ENCODE peak calls at places on chromosomes 7 and 10, in nine cellular contexts. W is upper lobe of right lung; N is lower lobe of right lung; V is CD8-positive, alpha-beta memory T cell; D is adipocyte; Z is neuronal stem cell; U is left ventricle myocardium inferior; T is IMR-90; O is hepatocyte. C is an unnamed sample. For H3K9me3 and H3K4me1, the result is how much of the 10 kb centered on the place peaks cover.

GRCh38 chr10:49083256-49083655 is 32.1 kb downstream of the VSTM4 start:
- DNase-seq in W (no peak), N (no peak), V (no peak), D (no peak), Z (no peak), U (peak), T (no peak), O (no peak), C (no peak)

GRCh38 chr10:4246881-4247358 is 461.9 kb upstream of the KLF6 start:
- DNase-seq in W (no peak), N (no peak), V (no peak), D (peak), Z (no peak), U (no peak), T (peak), O (no peak), C (no peak)

GRCh38 chr10:31759124-31759798 is 169.4 kb downstream of the ARHGAP12 start:
- DNase-seq in W (peak), N (peak), V (peak), D (peak), Z (peak), U (no peak), T (no peak), O (peak), C (peak)

GRCh38 chr7:80243425-80243824 is 108.8 kb downstream of the GNAI1 start:
- DNase-seq in W (no peak), N (no peak), V (no peak), D (no peak), Z (no peak), U (no peak), T (no peak), O (no peak), C (no peak)

GRCh38 chr10:120580651-120581259 is 123.7 kb downstream of the PLPP4 start:
- DNase-seq in W (no peak), N (no peak), V (no peak), D (no peak), Z (no peak), U (no peak), T (no peak), O (peak), C (no peak)

GRCh38 chr10:78968300-78968943 is 100.3 kb upstream of the ZMIZ1 start:
- DNase-seq in W (no peak), N (no peak), V (no peak), D (no peak), Z (no peak), U (no peak), T (no peak), O (no peak), C (no peak)

GRCh38 chr10:100009283-100009792 is 409 bp downstream of the DNMBP start:
- DNase-seq in W (peak), N (peak), V (no peak), D (peak), Z (no peak), U (no peak), T (no peak), O (peak), C (peak)

GRCh38 chr10:78844956-78845355 is 223.8 kb upstream of the ZMIZ1 start:
- DNase-seq in W (no peak), N (no peak), V (no peak), D (no peak), Z (no peak), U (no peak), T (no peak), O (no peak), C (no peak)

GRCh38 chr10:124911124-124912051 is 30.5 kb upstream of the ZRANB1 start:
- DNase-seq in W (no peak), N (no peak), V (no peak), D (peak), Z (no peak), U (no peak), T (peak), O (no peak), C (no peak)

GRCh38 chr10:108392286-108392685 is 1227.8 kb upstream of the SORCS1 start:
- DNase-seq in W (no peak), N (no peak), V (no peak), D (peak), Z (no peak), U (no peak), T (peak), O (no peak), C (no peak)

GRCh38 chr10:32985781-32986350 is 27.8 kb upstream of the ITGB1 start:
- DNase-seq in W (no peak), N (no peak), V (no peak), D (peak), Z (no peak), U (no peak), T (peak), O (no peak), C (no peak)

GRCh38 chr10:47294501-47294900 is 5.5 kb upstream of the GDF10 start:
- DNase-seq in W (peak), N (no peak), V (no peak), D (no peak), Z (no peak), U (no peak), T (no peak), O (no peak), C (no peak)

GRCh38 chr10:11403116-11403515 is 208.3 kb downstream of the USP6NL start:
- DNase-seq in W (no peak), N (no peak), V (peak), D (no peak), Z (no peak), U (no peak), T (no peak), O (no peak), C (peak)

GRCh38 chr10:83078160-83078559 is 1061.1 kb upstream of the GHITM start:
- DNase-seq in W (no peak), N (no peak), V (no peak), D (peak), Z (no peak), U (no peak), T (no peak), O (no peak), C (no peak)

GRCh38 chr10:43922335-43923280 is 273.9 kb upstream of the ZNF32 start:
- DNase-seq in W (no peak), N (no peak), V (no peak), D (no peak), Z (no peak), U (no peak), T (no peak), O (peak), C (no peak)

GRCh38 chr7:129315916-129316315 is 91.1 kb downstream of the AHCYL2 start:
- DNase-seq in W (no peak), N (no peak), V (no peak), D (peak), Z (no peak), U (peak), T (no peak), O (no peak), C (no peak)

GRCh38 chr10:68697106-68697505 is 23.9 kb upstream of the CCAR1 start:
- DNase-seq in W (no peak), N (no peak), V (no peak), D (no peak), Z (no peak), U (no peak), T (no peak), O (no peak), C (no peak)

GRCh38 chr7:156943091-156944041 is 6.1 kb upstream of the NOM1 start:
- DNase-seq in W (no peak), N (no peak), V (no peak), D (no peak), Z (no peak), U (no peak), T (no peak), O (no peak), C (no peak)

GRCh38 chr10:75319274-75319673 is 82.3 kb downstream of the ZNF503 start:
- DNase-seq in W (no peak), N (no peak), V (no peak), D (no peak), Z (no peak), U (no peak), T (no peak), O (no peak), C (no peak)

GRCh38 chr7:134992626-134993179 is 6.4 kb downstream of the AGBL3 start:
- DNase-seq in W (no peak), N (no peak), V (no peak), D (no peak), Z (no peak), U (no peak), T (peak), O (peak), C (no peak)

GRCh38 chr7:129209067-129209926 is 15.5 kb upstream of the AHCYL2 start:
- DNase-seq in W (no peak), N (no peak), V (no peak), D (no peak), Z (no peak), U (no peak), T (no peak), O (no peak), C (no peak)

GRCh38 chr10:15494850-15495249 is 123.8 kb upstream of the FAM171A1 start:
- DNase-seq in W (no peak), N (no peak), V (no peak), D (no peak), Z (no peak), U (no peak), T (no peak), O (no peak), C (no peak)

GRCh38 chr10:15487376-15487775 is 116.3 kb upstream of the FAM171A1 start:
- DNase-seq in W (no peak), N (no peak), V (no peak), D (no peak), Z (no peak), U (no peak), T (no peak), O (no peak), C (no peak)

GRCh38 chr10:15489431-15489830 is 118.3 kb upstream of the FAM171A1 start:
- DNase-seq in W (no peak), N (no peak), V (no peak), D (no peak), Z (no peak), U (no peak), T (no peak), O (no peak), C (no peak)

GRCh38 chr10:15486404-15486803 is 115.3 kb upstream of the FAM171A1 start:
- DNase-seq in W (no peak), N (no peak), V (no peak), D (peak), Z (no peak), U (no peak), T (peak), O (no peak), C (no peak)

GRCh38 chr10:15491856-15492255 is 120.8 kb upstream of the FAM171A1 start:
- DNase-seq in W (no peak), N (no peak), V (no peak), D (peak), Z (no peak), U (no peak), T (no peak), O (no peak), C (no peak)
- H3K9me3 ChIP-seq in W (under half), N (under half), V (under half), D (under half), Z (under half), U (under half), T (under half), O (under half), C (under half)

DNA sequence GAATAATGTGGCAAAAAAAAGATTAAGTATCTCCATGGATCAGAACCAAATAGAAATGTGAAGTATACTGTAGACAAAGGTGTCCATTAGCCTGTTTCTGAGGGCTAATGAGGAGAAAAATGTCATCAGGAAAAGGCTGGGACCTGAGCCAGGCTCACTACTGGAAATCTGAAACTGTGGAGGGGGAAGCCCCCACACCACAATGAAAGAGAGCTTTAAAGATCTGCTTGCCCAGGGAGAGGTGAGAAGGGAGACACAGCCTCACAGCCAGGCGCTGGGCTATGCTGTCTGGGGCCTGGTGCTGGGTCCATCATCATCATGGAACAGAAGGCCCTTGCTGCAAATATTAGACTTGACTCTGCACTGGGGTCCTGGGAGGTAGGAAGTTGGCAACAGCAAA is 90.4 kb downstream of the OSBPL3 start:
- DNase-seq in W (no peak), N (no peak), V (no peak), D (no peak), Z (no peak), U (no peak), T (no peak), O (no peak), C (no peak)
- H3K4me1 ChIP-seq in W (under half), N (under half), V (under half), D (under half), Z (under half), U (under half), T (under half), O (under half), C (under half)

GRCh38 chr7:158017226-158018060 is 570.2 kb downstream of the PTPRN2 start:
- DNase-seq in W (peak), N (no peak), V (no peak), D (no peak), Z (no peak), U (no peak), T (no peak), O (no peak), C (no peak)
- H3K9me3 ChIP-seq in W (under half), N (under half), V (under half), D (under half), Z (under half), U (under half), T (under half), O (under half), C (under half)

DNA sequence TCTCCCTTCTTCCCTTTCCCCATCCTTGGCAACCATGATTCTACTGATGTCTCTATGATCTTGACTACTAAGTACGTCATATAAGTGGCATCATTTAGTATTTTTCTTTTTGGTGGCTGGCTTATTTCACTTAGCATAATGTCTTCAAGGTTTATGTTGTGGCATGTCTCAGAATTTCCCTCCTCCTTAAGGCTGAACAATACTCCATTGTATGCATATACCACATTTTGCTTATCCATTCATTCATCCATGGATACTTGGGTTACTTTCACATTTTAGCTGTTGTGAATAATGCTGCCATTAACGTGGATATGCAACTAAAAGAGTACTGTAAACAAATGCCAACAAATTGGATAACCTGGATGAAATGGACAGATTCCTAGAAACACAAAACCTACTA is 60.8 kb downstream of the BMPR1A start:
- DNase-seq in W (no peak), N (no peak), V (no peak), D (no peak), Z (no peak), U (no peak), T (no peak), O (no peak), C (no peak)
- H3K4me1 ChIP-seq in W (under half), N (under half), V (under half), D (under half), Z (under half), U (half or more), T (under half), O (under half), C (under half)

GRCh38 chr7:149021725-149022062 is 6.6 kb downstream of the PDIA4 start:
- DNase-seq in W (no peak), N (no peak), V (no peak), D (no peak), Z (no peak), U (no peak), T (no peak), O (no peak), C (no peak)

GRCh38 chr7:149020483-149020882 is 7.8 kb downstream of the PDIA4 start:
- DNase-seq in W (no peak), N (no peak), V (no peak), D (no peak), Z (no peak), U (no peak), T (no peak), O (no peak), C (no peak)

GRCh38 chr7:149027055-149027454 is 1.2 kb downstream of the PDIA4 start:
- DNase-seq in W (no peak), N (no peak), V (no peak), D (peak), Z (no peak), U (no peak), T (no peak), O (no peak), C (no peak)

GRCh38 chr7:149023662-149024061 is 4.6 kb downstream of the PDIA4 start:
- DNase-seq in W (no peak), N (no peak), V (no peak), D (no peak), Z (no peak), U (no peak), T (no peak), O (no peak), C (no peak)

DNA sequence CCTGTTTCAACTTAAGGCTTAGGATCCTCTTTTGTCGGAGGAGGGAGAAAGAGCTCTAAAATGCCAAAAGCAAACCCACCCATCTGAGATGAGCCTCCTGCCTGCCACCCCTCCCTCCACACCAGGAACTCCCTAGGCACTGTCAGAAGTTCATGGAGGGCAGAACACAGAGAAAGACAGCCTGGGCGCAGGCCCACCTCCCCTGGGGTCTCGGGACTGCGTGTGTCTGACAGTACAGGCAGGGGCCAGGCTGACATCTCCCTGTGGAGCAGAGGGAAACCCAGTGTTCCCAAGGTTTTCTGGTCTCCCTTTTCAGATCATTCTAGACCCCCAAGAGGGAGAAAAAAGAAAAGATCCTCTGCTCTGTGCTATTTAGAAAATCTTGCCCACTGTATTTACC is 5.3 kb downstream of the PDIA4 start:
- DNase-seq in W (no peak), N (no peak), V (no peak), D (no peak), Z (no peak), U (no peak), T (no peak), O (no peak), C (no peak)
- H3K9me3 ChIP-seq in W (under half), N (under half), V (under half), D (under half), Z (under half), U (under half), T (under half), O (under half), C (under half)

GRCh38 chr10:71848325-71849277 is 2.5 kb downstream of the PSAP start:
- DNase-seq in W (no peak), N (no peak), V (no peak), D (peak), Z (no peak), U (no peak), T (peak), O (no peak), C (no peak)
- H3K4me1 ChIP-seq in W (under half), N (half or more), V (under half), D (half or more), Z (under half), U (half or more), T (under half), O (under half), C (under half)

DNA sequence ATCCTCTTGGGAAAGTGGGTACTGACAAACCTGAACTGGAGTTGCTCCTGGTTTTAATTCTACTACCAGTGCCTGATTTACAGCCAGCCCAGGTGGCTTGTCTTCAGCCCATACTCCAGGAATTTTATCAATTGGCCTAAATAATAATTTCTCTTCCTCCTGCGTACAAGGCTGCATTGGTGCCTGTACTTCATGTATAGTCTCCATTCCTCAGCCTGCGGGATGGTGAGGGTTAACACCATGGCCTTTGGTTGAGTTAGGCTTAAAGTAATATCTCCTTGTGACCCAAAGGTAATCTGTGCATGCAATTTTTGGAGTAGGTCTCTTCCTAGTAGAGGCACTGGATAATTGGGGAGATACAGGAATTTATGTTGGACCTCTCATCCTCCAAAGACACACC is 5.5 kb upstream of the ZNF117 start:
- DNase-seq in W (no peak), N (no peak), V (no peak), D (no peak), Z (no peak), U (no peak), T (no peak), O (no peak), C (no peak)
- H3K9me3 ChIP-seq in W (under half), N (under half), V (under half), D (under half), Z (half or more), U (half or more), T (half or more), O (under half), C (half or more)

C was measured in mucosa of descending colon.